ENCODE peak calls at places on chromosome 15, in seven cellular contexts. X is A549, S is mucosa of descending colon, J is transverse colon, Z is body of pancreas, C is A673, Y is pancreas. V is an unnamed sample.

GRCh38 chr15:82228750-82229149 is 33.8 kb downstream of the EFL1 start:
- DNase-seq in J (no peak), Y (no peak), Z (no peak), X (no peak), S (no peak), C (no peak), V (no peak)

GRCh38 chr15:32844118-32844711 is 126.4 kb downstream of the GREM1 start:
- DNase-seq in C (peak; percentile 59), X (peak; percentile 40), Y (no peak), Z (no peak), J (no peak), S (no peak), V (no peak)

GRCh38 chr15:63212050-63212973 is 22.9 kb downstream of the RAB8B start:
- DNase-seq in J (no peak), Z (no peak), C (peak; percentile 56), S (no peak), X (no peak), Y (no peak), V (no peak)

GRCh38 chr15:83380682-83381081 is 66.5 kb upstream of the SH3GL3 start:
- DNase-seq in X (peak; percentile 62), C (peak; percentile 12), J (peak; percentile 8), Z (peak; percentile 40), Y (peak; percentile 39), S (peak; percentile 27), V (no peak)

GRCh38 chr15:66095871-66096710 is 157.5 kb downstream of the MEGF11 start:
- DNase-seq in X (no peak), Y (no peak), C (no peak), Z (no peak), J (no peak), S (no peak), V (no peak)

GRCh38 chr15:60385620-60386552 is 11.9 kb downstream of the ANXA2 start:
- DNase-seq in Z (no peak), X (no peak), J (no peak), Y (no peak), S (no peak), C (no peak), V (no peak)

GRCh38 chr15:42616107-42616506 is 40.7 kb downstream of the STARD9 start:
- DNase-seq in X (no peak), C (no peak), J (no peak), S (no peak), Z (no peak), Y (no peak), V (no peak)

GRCh38 chr15:49645277-49645676 is 24.4 kb downstream of the DTWD1 start:
- DNase-seq in C (no peak), Z (no peak), S (no peak), Y (no peak), J (no peak), X (no peak), V (no peak)

GRCh38 chr15:27842526-27842925 is 256.6 kb downstream of the OCA2 start:
- DNase-seq in C (no peak), J (no peak), Y (no peak), Z (no peak), S (no peak), X (no peak), V (no peak)

GRCh38 chr15:57418640-57419039 is 42.3 kb downstream of the CGNL1 start:
- DNase-seq in X (no peak), S (no peak), J (no peak), Y (no peak), Z (no peak), C (no peak), V (no peak)

GRCh38 chr15:96171842-96172241 is 158.7 kb upstream of the NR2F2 start:
- DNase-seq in Z (no peak), S (no peak), X (no peak), C (no peak), Y (no peak), J (no peak), V (no peak)

GRCh38 chr15:39172380-39173281 is 408.2 kb upstream of the THBS1 start:
- DNase-seq in Z (peak; percentile 19), S (no peak), J (no peak), C (no peak), X (no peak), Y (no peak), V (no peak)

GRCh38 chr15:91100561-91101355 is 701 bp downstream of the SV2B start:
- DNase-seq in S (no peak), J (no peak), C (peak; percentile 27), Y (no peak), Z (no peak), X (no peak), V (no peak)

GRCh38 chr15:78419331-78419730 is 18.7 kb upstream of the IREB2 start:
- DNase-seq in C (no peak), X (no peak), Y (no peak), S (peak; percentile 60), Z (no peak), J (no peak), V (no peak)

GRCh38 chr15:65292938-65293518 is 2.8 kb upstream of the RNU5A-1 start:
- DNase-seq in Y (no peak), X (no peak), Z (no peak), J (no peak), C (no peak), S (no peak), V (no peak)

GRCh38 chr15:67049351-67050044 is 15.9 kb upstream of the SMAD3 start:
- DNase-seq in J (peak; percentile 27), Z (no peak), S (no peak), Y (no peak), C (no peak), X (no peak), V (no peak)

GRCh38 chr15:32641517-32642059 is at the start of gene SCG5:
- DNase-seq in Y (peak; percentile 51), C (no peak), Z (no peak), S (peak; percentile 69), J (peak; percentile 38), X (no peak), V (no peak)

GRCh38 chr15:41535529-41535928 is 8.5 kb downstream of the RPAP1 start:
- DNase-seq in X (no peak), C (no peak), Y (no peak), Z (no peak), J (no peak), S (no peak), V (no peak)

GRCh38 chr15:85837011-85837433 is 42.3 kb upstream of the KLHL25 start:
- DNase-seq in X (peak; percentile 80), J (peak; percentile 67), Y (peak; percentile 55), C (no peak), S (peak; percentile 73), Z (peak; percentile 59), V (peak; percentile 33)

GRCh38 chr15:91496754-91497691 is 356.5 kb upstream of the SLCO3A1 start:
- DNase-seq in S (peak; percentile 23), X (no peak), C (no peak), J (peak; percentile 44), Y (no peak), Z (no peak), V (peak; percentile 41)

GRCh38 chr15:83475551-83475950 is 28.4 kb downstream of the SH3GL3 start:
- DNase-seq in S (no peak), Z (no peak), X (no peak), C (peak; percentile 36), J (no peak), Y (no peak), V (no peak)

GRCh38 chr15:94282269-94283250 is 51.2 kb downstream of the MCTP2 start:
- DNase-seq in J (no peak), X (no peak), Z (no peak), S (no peak), C (no peak), Y (no peak), V (no peak)

GRCh38 chr15:58147151-58147550 is 9.0 kb downstream of the AQP9 start:
- DNase-seq in Y (no peak), C (no peak), S (no peak), J (no peak), X (no peak), Z (no peak), V (no peak)

GRCh38 chr15:70088887-70089691 is 8.6 kb downstream of the TLE3 start:
- DNase-seq in J (no peak), C (peak; percentile 74), S (peak; percentile 38), X (no peak), Y (no peak), Z (no peak), V (no peak)

GRCh38 chr15:70089692-70089971 is 8.1 kb downstream of the TLE3 start:
- DNase-seq in Y (no peak), S (no peak), Z (no peak), X (no peak), C (no peak), J (no peak), V (no peak)

GRCh38 chr15:70086636-70087035 is 11.1 kb downstream of the TLE3 start:
- DNase-seq in Z (no peak), X (no peak), C (no peak), J (no peak), Y (no peak), S (no peak), V (no peak)

GRCh38 chr15:70088427-70088826 is 9.3 kb downstream of the TLE3 start:
- DNase-seq in X (no peak), J (no peak), Y (no peak), S (no peak), C (no peak), Z (no peak), V (no peak)

DNA sequence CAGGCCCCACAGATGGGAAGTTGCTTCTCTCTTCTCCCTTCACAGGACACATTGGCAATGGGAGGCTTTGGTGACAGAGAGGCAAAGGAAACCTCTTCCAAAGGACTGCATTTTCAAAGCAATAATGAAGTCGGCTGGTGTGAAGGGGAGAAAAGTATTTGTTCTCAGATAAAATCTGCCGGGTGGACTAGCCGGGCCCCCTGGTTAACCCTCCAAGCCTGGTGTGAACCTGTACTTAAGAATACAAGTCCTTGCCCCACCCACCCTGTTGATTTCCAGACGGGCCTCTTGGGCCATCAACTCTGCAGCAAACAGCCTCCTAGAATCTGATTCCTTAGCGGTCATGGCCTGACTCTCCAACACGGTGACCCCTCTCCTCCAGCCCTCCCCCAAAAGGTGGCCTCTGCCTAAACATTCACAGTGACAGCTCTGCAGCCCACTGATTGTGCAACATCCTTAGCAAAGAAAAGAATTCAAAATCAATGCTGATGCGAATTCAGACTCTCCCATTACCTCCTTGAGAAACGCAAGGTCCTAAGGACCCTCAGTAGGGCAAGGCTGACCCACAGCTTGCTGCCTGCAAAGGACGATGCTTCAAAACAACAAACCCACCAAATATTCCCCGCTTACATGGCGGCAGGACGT is 9.9 kb downstream of the TLE3 start:
- DNase-seq in X (no peak), C (no peak), J (no peak), Y (no peak), S (no peak), Z (no peak), V (no peak)
- H3K4me1 ChIP-seq in X (no peaks in the 10 kb centered on the region), C (peaks cover 56% of the 10 kb centered on the region), J (peaks cover 53% of the 10 kb centered on the region), Y (peaks cover 15% of the 10 kb centered on the region), S (peaks cover 43% of the 10 kb centered on the region), Z (peaks cover 33% of the 10 kb centered on the region), V (peaks cover 20% of the 10 kb centered on the region)

GRCh38 chr15:47742334-47742733 is 25.0 kb downstream of the SEMA6D start:
- DNase-seq in C (no peak), S (no peak), Z (no peak), X (no peak), Y (no peak), J (no peak), V (no peak)
- TF ChIP-seq CTCF in C (no peak), S (no peak), Z (no peak), X (no peak), Y (no peak), J (no peak), V (no peak)

GRCh38 chr15:40327338-40327917 is 3.9 kb downstream of the INAFM2 start:
- DNase-seq in S (no peak), Z (no peak), Y (no peak), C (no peak), X (no peak), J (no peak), V (no peak)
- H3K4me1 ChIP-seq in S (peaks cover 15% of the 10 kb centered on the region), Z (peaks cover 54% of the 10 kb centered on the region), Y (peaks cover 9% of the 10 kb centered on the region), C (peaks cover 35% of the 10 kb centered on the region), X (peaks cover 9% of the 10 kb centered on the region), J (peaks cover 16% of the 10 kb centered on the region), V (peaks cover 20% of the 10 kb centered on the region)

GRCh38 chr15:31396881-31397560 is 70.4 kb downstream of the KLF13 start:
- DNase-seq in X (peak; percentile 76), S (peak; percentile 96), C (peak; percentile 20), Y (peak; percentile 91), J (peak; percentile 97), Z (peak; percentile 93), V (peak; percentile 91)
- TF ChIP-seq CTCF in X (peak; percentile 15), S (no peak), C (no peak), Y (no peak), J (no peak), Z (peak; percentile 3), V (no peak)

V was measured in lung.